ENCODE peak calls at places on chromosome 16, in eight cellular contexts. L is occipital lobe; E is activated CD4-positive, alpha-beta T cell treated with anti-CD3 and anti-CD28 coated beads for 48 hours; M is RWPE1; W is astrocyte of the cerebellum; J is dorsolateral prefrontal cortex; U is midbrain; O is cardiac fibroblast. S is an unnamed sample.

GRCh38 chr16:54886078-54886477 is 44.6 kb upstream of the IRX5 start:
- DNase-seq in L (no peak), E (no peak), M (no peak), W (no peak), J (no peak), U (no peak), O (no peak), S (no peak)

GRCh38 chr16:79838860-79839259 is 238.3 kb upstream of the MAF start:
- DNase-seq in L (no peak), E (no peak), M (no peak), W (no peak), J (no peak), U (no peak), O (no peak), S (no peak)

GRCh38 chr16:85383836-85384825 is 229.0 kb upstream of the GSE1 start:
- DNase-seq in L (no peak), E (no peak), M (peak; percentile 70), W (no peak), J (peak; percentile 20), U (no peak), O (no peak), S (no peak)

GRCh38 chr16:27847030-27847550 is 216.4 kb downstream of the GSG1L start:
- DNase-seq in L (no peak), E (no peak), M (no peak), W (peak; percentile 3), J (no peak), U (no peak), O (no peak), S (no peak)

GRCh38 chr16:17228048-17228707 is 242.6 kb downstream of the XYLT1 start:
- DNase-seq in L (no peak), E (no peak), M (no peak), W (no peak), J (no peak), U (no peak), O (no peak), S (no peak)

GRCh38 chr16:21946889-21947635 is 6.1 kb upstream of the UQCRC2 start:
- DNase-seq in L (no peak), E (peak; percentile 38), M (no peak), W (no peak), J (no peak), U (no peak), O (no peak), S (no peak)

GRCh38 chr16:85200471-85201278 is 88.4 kb upstream of the CIBAR2 start:
- DNase-seq in L (no peak), E (no peak), M (peak; percentile 88), W (no peak), J (no peak), U (no peak), O (no peak), S (no peak)

GRCh38 chr16:68355447-68356248 is 44.8 kb downstream of the PRMT7 start:
- DNase-seq in L (no peak), E (no peak), M (no peak), W (no peak), J (no peak), U (no peak), O (no peak), S (no peak)

GRCh38 chr16:82002831-82003230 is 8.4 kb downstream of the SDR42E1 start:
- DNase-seq in L (no peak), E (no peak), M (no peak), W (no peak), J (no peak), U (no peak), O (no peak), S (no peak)

GRCh38 chr16:81654346-81654745 is 124.7 kb upstream of the PLCG2 start:
- DNase-seq in L (no peak), E (no peak), M (no peak), W (no peak), J (no peak), U (no peak), O (peak; percentile 8), S (no peak)

GRCh38 chr16:56824335-56824734 is 40.7 kb upstream of the SLC12A3 start:
- DNase-seq in L (no peak), E (no peak), M (no peak), W (no peak), J (no peak), U (peak; percentile 56), O (peak; percentile 9), S (no peak)

GRCh38 chr16:66935319-66936011 is at the start of gene CES2:
- DNase-seq in L (no peak), E (no peak), M (peak; percentile 97), W (no peak), J (peak; percentile 49), U (no peak), O (peak; percentile 40), S (no peak)

GRCh38 chr16:14003119-14003570 is 68.0 kb upstream of the MRTFB start:
- DNase-seq in L (peak; percentile 86), E (no peak), M (peak; percentile 75), W (no peak), J (peak; percentile 78), U (peak; percentile 28), O (peak; percentile 50), S (peak; percentile 53)

GRCh38 chr16:1762879-1763520 is 8.3 kb downstream of the NME3 start:
- DNase-seq in L (no peak), E (no peak), M (no peak), W (no peak), J (no peak), U (peak; percentile 13), O (no peak), S (no peak)

GRCh38 chr16:14015017-14015416 is 56.1 kb upstream of the MRTFB start:
- DNase-seq in L (no peak), E (no peak), M (no peak), W (no peak), J (no peak), U (no peak), O (no peak), S (no peak)

GRCh38 chr16:8669481-8669880 is 4.9 kb upstream of the ABAT start:
- DNase-seq in L (no peak), E (no peak), M (no peak), W (no peak), J (no peak), U (no peak), O (no peak), S (no peak)

GRCh38 chr16:70570967-70571570 is 47.5 kb downstream of the SF3B3 start:
- DNase-seq in L (no peak), E (no peak), M (no peak), W (no peak), J (no peak), U (no peak), O (no peak), S (no peak)

GRCh38 chr16:84489141-84489540 is 15.3 kb downstream of the MEAK7 start:
- DNase-seq in L (no peak), E (no peak), M (no peak), W (no peak), J (peak; percentile 40), U (no peak), O (no peak), S (no peak)

GRCh38 chr16:13067648-13068047 is 166.2 kb downstream of the SHISA9 start:
- DNase-seq in L (no peak), E (no peak), M (no peak), W (no peak), J (no peak), U (no peak), O (no peak), S (no peak)

GRCh38 chr16:67506468-67506867 is 22.2 kb upstream of the RIPOR1 start:
- DNase-seq in L (no peak), E (no peak), M (no peak), W (no peak), J (no peak), U (no peak), O (no peak), S (no peak)

GRCh38 chr16:69494993-69495392 is 70.6 kb downstream of the CYB5B start:
- DNase-seq in L (no peak), E (peak; percentile 66), M (no peak), W (no peak), J (no peak), U (no peak), O (peak; percentile 45), S (no peak)

S was measured in BJ.